ENCODE peak calls at places on chromosomes 11 and 22, in nine cellular contexts. One of them, this sample, is unnamed.

GRCh38 chr22:40922484-40923303 is 28.5 kb upstream of the RBX1 start:
- DNase-seq in NCI-H774: peak; percentile 0
- DNase-seq in stimulated activated naive CD4-positive, alpha-beta T cell: no peak
- DNase-seq in Kasumi-1: peak; percentile 81
- DNase-seq in NCI-H1436: peak; percentile 33
- DNase-seq in AG04450: peak; percentile 41
- DNase-seq in cardiac septum: no peak
- DNase-seq in activated CD8-positive, alpha-beta memory T cell treated with anti-CD3 and anti-CD28 coated beads, Interleukin-2, amount 50 U/mL, for 48 hours: no peak
- DNase-seq in sciatic nerve: no peak
- DNase-seq in this sample: peak; percentile 41

GRCh38 chr11:73969991-73970800 is 12.4 kb downstream of the UCP2 start:
- DNase-seq in NCI-H774: no peak
- DNase-seq in stimulated activated naive CD4-positive, alpha-beta T cell: no peak
- DNase-seq in Kasumi-1: no peak
- DNase-seq in NCI-H1436: no peak
- DNase-seq in AG04450: no peak
- DNase-seq in cardiac septum: peak; percentile 38
- DNase-seq in activated CD8-positive, alpha-beta memory T cell treated with anti-CD3 and anti-CD28 coated beads, Interleukin-2, amount 50 U/mL, for 48 hours: no peak
- DNase-seq in sciatic nerve: no peak
- DNase-seq in this sample: no peak

GRCh38 chr11:5362017-5362625 is 10.8 kb downstream of the OR51B6 start:
- DNase-seq in NCI-H774: no peak
- DNase-seq in stimulated activated naive CD4-positive, alpha-beta T cell: no peak
- DNase-seq in Kasumi-1: no peak
- DNase-seq in NCI-H1436: no peak
- DNase-seq in AG04450: no peak
- DNase-seq in cardiac septum: no peak
- DNase-seq in activated CD8-positive, alpha-beta memory T cell treated with anti-CD3 and anti-CD28 coated beads, Interleukin-2, amount 50 U/mL, for 48 hours: no peak
- DNase-seq in sciatic nerve: no peak
- DNase-seq in this sample: no peak

GRCh38 chr11:119520966-119521365 is 98.0 kb upstream of the THY1 start:
- DNase-seq in NCI-H774: peak; percentile 16
- DNase-seq in stimulated activated naive CD4-positive, alpha-beta T cell: no peak
- DNase-seq in Kasumi-1: no peak
- DNase-seq in NCI-H1436: peak; percentile 72
- DNase-seq in AG04450: no peak
- DNase-seq in cardiac septum: no peak
- DNase-seq in activated CD8-positive, alpha-beta memory T cell treated with anti-CD3 and anti-CD28 coated beads, Interleukin-2, amount 50 U/mL, for 48 hours: no peak
- DNase-seq in sciatic nerve: no peak
- DNase-seq in this sample: no peak

GRCh38 chr11:118610773-118611432 is 3.5 kb downstream of the PHLDB1 start:
- DNase-seq in NCI-H774: peak; percentile 74
- DNase-seq in stimulated activated naive CD4-positive, alpha-beta T cell: peak; percentile 74
- DNase-seq in Kasumi-1: peak; percentile 34
- DNase-seq in NCI-H1436: no peak
- DNase-seq in AG04450: no peak
- DNase-seq in cardiac septum: peak; percentile 91
- DNase-seq in activated CD8-positive, alpha-beta memory T cell treated with anti-CD3 and anti-CD28 coated beads, Interleukin-2, amount 50 U/mL, for 48 hours: peak; percentile 97
- DNase-seq in sciatic nerve: peak; percentile 92
- DNase-seq in this sample: no peak

GRCh38 chr22:47283616-47284270 is 521.3 kb downstream of the TBC1D22A start:
- DNase-seq in NCI-H774: no peak
- DNase-seq in stimulated activated naive CD4-positive, alpha-beta T cell: no peak
- DNase-seq in Kasumi-1: no peak
- DNase-seq in NCI-H1436: no peak
- DNase-seq in AG04450: no peak
- DNase-seq in cardiac septum: no peak
- DNase-seq in activated CD8-positive, alpha-beta memory T cell treated with anti-CD3 and anti-CD28 coated beads, Interleukin-2, amount 50 U/mL, for 48 hours: no peak
- DNase-seq in sciatic nerve: no peak
- DNase-seq in this sample: no peak

GRCh38 chr11:113193894-113194293 is 120.5 kb upstream of the TTC12 start:
- DNase-seq in NCI-H774: no peak
- DNase-seq in stimulated activated naive CD4-positive, alpha-beta T cell: no peak
- DNase-seq in Kasumi-1: no peak
- DNase-seq in NCI-H1436: no peak
- DNase-seq in AG04450: no peak
- DNase-seq in cardiac septum: no peak
- DNase-seq in activated CD8-positive, alpha-beta memory T cell treated with anti-CD3 and anti-CD28 coated beads, Interleukin-2, amount 50 U/mL, for 48 hours: no peak
- DNase-seq in sciatic nerve: peak; percentile 70
- DNase-seq in this sample: no peak

GRCh38 chr11:75307058-75307457 is 44.4 kb downstream of the ARRB1 start:
- DNase-seq in NCI-H774: no peak
- DNase-seq in stimulated activated naive CD4-positive, alpha-beta T cell: no peak
- DNase-seq in Kasumi-1: no peak
- DNase-seq in NCI-H1436: no peak
- DNase-seq in AG04450: no peak
- DNase-seq in cardiac septum: no peak
- DNase-seq in activated CD8-positive, alpha-beta memory T cell treated with anti-CD3 and anti-CD28 coated beads, Interleukin-2, amount 50 U/mL, for 48 hours: no peak
- DNase-seq in sciatic nerve: no peak
- DNase-seq in this sample: no peak

GRCh38 chr22:21098099-21098671 is 52.4 kb downstream of the LRRC74B start:
- DNase-seq in NCI-H774: no peak
- DNase-seq in stimulated activated naive CD4-positive, alpha-beta T cell: no peak
- DNase-seq in Kasumi-1: no peak
- DNase-seq in NCI-H1436: no peak
- DNase-seq in AG04450: no peak
- DNase-seq in cardiac septum: no peak
- DNase-seq in activated CD8-positive, alpha-beta memory T cell treated with anti-CD3 and anti-CD28 coated beads, Interleukin-2, amount 50 U/mL, for 48 hours: no peak
- DNase-seq in sciatic nerve: no peak
- DNase-seq in this sample: no peak

GRCh38 chr11:73140213-73141030 is 1.7 kb downstream of the FCHSD2 start:
- DNase-seq in NCI-H774: no peak
- DNase-seq in stimulated activated naive CD4-positive, alpha-beta T cell: no peak
- DNase-seq in Kasumi-1: peak; percentile 11
- DNase-seq in NCI-H1436: no peak
- DNase-seq in AG04450: no peak
- DNase-seq in cardiac septum: no peak
- DNase-seq in activated CD8-positive, alpha-beta memory T cell treated with anti-CD3 and anti-CD28 coated beads, Interleukin-2, amount 50 U/mL, for 48 hours: no peak
- DNase-seq in sciatic nerve: peak; percentile 71
- DNase-seq in this sample: no peak

GRCh38 chr11:37500425-37500824 is 902.4 kb upstream of the RAG2 start:
- DNase-seq in NCI-H774: no peak
- DNase-seq in stimulated activated naive CD4-positive, alpha-beta T cell: no peak
- DNase-seq in Kasumi-1: no peak
- DNase-seq in NCI-H1436: no peak
- DNase-seq in AG04450: no peak
- DNase-seq in cardiac septum: no peak
- DNase-seq in activated CD8-positive, alpha-beta memory T cell treated with anti-CD3 and anti-CD28 coated beads, Interleukin-2, amount 50 U/mL, for 48 hours: no peak
- DNase-seq in sciatic nerve: no peak
- DNase-seq in this sample: no peak

GRCh38 chr11:105219269-105219668 is 79.7 kb upstream of the CARD18 start:
- DNase-seq in NCI-H774: no peak
- DNase-seq in stimulated activated naive CD4-positive, alpha-beta T cell: no peak
- DNase-seq in Kasumi-1: no peak
- DNase-seq in NCI-H1436: no peak
- DNase-seq in AG04450: no peak
- DNase-seq in cardiac septum: no peak
- DNase-seq in activated CD8-positive, alpha-beta memory T cell treated with anti-CD3 and anti-CD28 coated beads, Interleukin-2, amount 50 U/mL, for 48 hours: no peak
- DNase-seq in sciatic nerve: no peak
- DNase-seq in this sample: no peak

GRCh38 chr11:114448749-114449484 is 9.7 kb downstream of the REXO2 start:
- DNase-seq in NCI-H774: no peak
- DNase-seq in stimulated activated naive CD4-positive, alpha-beta T cell: no peak
- DNase-seq in Kasumi-1: no peak
- DNase-seq in NCI-H1436: no peak
- DNase-seq in AG04450: no peak
- DNase-seq in cardiac septum: no peak
- DNase-seq in activated CD8-positive, alpha-beta memory T cell treated with anti-CD3 and anti-CD28 coated beads, Interleukin-2, amount 50 U/mL, for 48 hours: no peak
- DNase-seq in sciatic nerve: no peak
- DNase-seq in this sample: no peak

GRCh38 chr11:2884424-2884815 is 1.2 kb downstream of the CDKN1C start:
- DNase-seq in NCI-H774: no peak
- DNase-seq in stimulated activated naive CD4-positive, alpha-beta T cell: no peak
- DNase-seq in Kasumi-1: no peak
- DNase-seq in NCI-H1436: no peak
- DNase-seq in AG04450: no peak
- DNase-seq in cardiac septum: no peak
- DNase-seq in activated CD8-positive, alpha-beta memory T cell treated with anti-CD3 and anti-CD28 coated beads, Interleukin-2, amount 50 U/mL, for 48 hours: no peak
- DNase-seq in sciatic nerve: peak; percentile 81
- DNase-seq in this sample: no peak

GRCh38 chr11:8354622-8355417 is 91.1 kb upstream of the LMO1 start:
- DNase-seq in NCI-H774: no peak
- DNase-seq in stimulated activated naive CD4-positive, alpha-beta T cell: no peak
- DNase-seq in Kasumi-1: no peak
- DNase-seq in NCI-H1436: peak; percentile 47
- DNase-seq in AG04450: no peak
- DNase-seq in cardiac septum: no peak
- DNase-seq in activated CD8-positive, alpha-beta memory T cell treated with anti-CD3 and anti-CD28 coated beads, Interleukin-2, amount 50 U/mL, for 48 hours: no peak
- DNase-seq in sciatic nerve: no peak
- DNase-seq in this sample: no peak